ENCODE peak calls at places on chromosomes 4 and X, in nine cellular contexts. P, B, R, I, X, K, Q, Z and W are unnamed samples.

GRCh38 chr4:169058312-169058711 is 48.3 kb upstream of the CBR4 start:
- DNase-seq in Q (no peak), Z (no peak), I (no peak), P (no peak), R (no peak), B (no peak), K (no peak), X (no peak), W (no peak)

GRCh38 chrX:141405878-141406492 is 163.7 kb upstream of the SPANXC start:
- DNase-seq in Q (peak), R (no peak), B (no peak), K (peak), P (no peak), X (no peak), Z (no peak), I (no peak), W (no peak)

GRCh38 chr4:14711259-14711658 is 291.0 kb upstream of the CPEB2 start:
- DNase-seq in B (no peak), P (no peak), R (no peak), Z (no peak), I (no peak), X (no peak), Q (no peak), K (no peak), W (no peak)

GRCh38 chr4:142858965-142859364 is 12.9 kb upstream of the INPP4B start:
- DNase-seq in R (no peak), I (no peak), K (no peak), X (no peak), B (no peak), Q (no peak), P (no peak), Z (no peak), W (no peak)

GRCh38 chr4:16018841-16019240 is 55.9 kb upstream of the FGFBP2 start:
- DNase-seq in X (no peak), Z (no peak), P (no peak), K (no peak), R (no peak), Q (no peak), B (no peak), I (no peak), W (no peak)

GRCh38 chr4:8325284-8325973 is 55.9 kb downstream of the HTRA3 start:
- DNase-seq in Z (no peak), P (no peak), R (no peak), I (no peak), Q (no peak), K (no peak), X (no peak), B (peak), W (no peak)

GRCh38 chr4:88807499-88807898 is 109.9 kb upstream of the NAP1L5 start:
- DNase-seq in X (no peak), K (no peak), P (no peak), Q (no peak), R (no peak), B (no peak), I (no peak), Z (no peak), W (no peak)

GRCh38 chr4:118869808-118870342 is 18.8 kb upstream of the SYNPO2 start:
- DNase-seq in R (no peak), B (no peak), I (no peak), X (no peak), Z (no peak), Q (no peak), K (peak), P (no peak), W (no peak)

GRCh38 chr4:149897784-149898183 is 82.1 kb upstream of the IQCM start:
- DNase-seq in B (no peak), P (no peak), R (no peak), X (no peak), I (peak), K (no peak), Q (no peak), Z (no peak), W (peak)

GRCh38 chrX:98068210-98068609 is 1184.5 kb downstream of the RPA4 start:
- DNase-seq in X (no peak), Z (no peak), K (no peak), B (no peak), R (no peak), I (no peak), Q (peak), P (no peak), W (no peak)

GRCh38 chr4:101005659-101006058 is 341.7 kb downstream of the PPP3CA start:
- DNase-seq in P (no peak), I (no peak), R (no peak), X (no peak), Q (no peak), K (no peak), Z (no peak), B (no peak), W (no peak)

GRCh38 chrX:70253377-70254062 is 6.5 kb downstream of the P2RY4 start:
- DNase-seq in Q (no peak), I (no peak), P (no peak), R (no peak), B (peak), Z (no peak), X (no peak), K (peak), W (no peak)

GRCh38 chr4:52751349-52751911 is at the start of gene ERVMER34-1:
- DNase-seq in B (peak), Z (no peak), R (no peak), X (no peak), K (no peak), P (peak), Q (no peak), I (no peak), W (no peak)

GRCh38 chr4:15402146-15402545 is 25.7 kb upstream of the C1QTNF7 start:
- DNase-seq in X (no peak), B (no peak), Z (no peak), P (no peak), I (peak), K (peak), Q (no peak), R (no peak), W (no peak)